ENCODE peak calls at places on chromosome 11, in seven cellular contexts. One of them, this sample, is unnamed.

GRCh38 chr11:69540118-69541000 is 58.9 kb downstream of the LINC01488 start:
- DNase-seq in mucosa of gallbladder: no peak
- DNase-seq in activated T-cell treated with anti-CD3 and anti-CD28 coated beads for 1 hour: no peak
- DNase-seq in AG04450: no peak
- DNase-seq in MG63: no peak
- DNase-seq in activated CD4-positive, alpha-beta T cell treated with anti-CD3 and anti-CD28 coated beads, Interleukin-2, amount 10 ng/mL, durations not matched to agents 7 days and 5 days: no peak
- DNase-seq in skeletal muscle cell: no peak
- DNase-seq in this sample: no peak

GRCh38 chr11:106624377-106624776 is 393.9 kb downstream of the GUCY1A2 start:
- DNase-seq in mucosa of gallbladder: no peak
- DNase-seq in AG04450: no peak
- DNase-seq in activated CD4-positive, alpha-beta T cell treated with anti-CD3 and anti-CD28 coated beads, Interleukin-2, amount 10 ng/mL, durations not matched to agents 7 days and 5 days: no peak
- DNase-seq in skeletal muscle cell: no peak
- DNase-seq in activated T-cell treated with anti-CD3 and anti-CD28 coated beads for 1 hour: no peak
- DNase-seq in MG63: no peak
- DNase-seq in this sample: no peak

GRCh38 chr11:116579857-116580727 is 192.7 kb downstream of the BUD13 start:
- DNase-seq in MG63: no peak
- DNase-seq in skeletal muscle cell: no peak
- DNase-seq in AG04450: no peak
- DNase-seq in activated CD4-positive, alpha-beta T cell treated with anti-CD3 and anti-CD28 coated beads, Interleukin-2, amount 10 ng/mL, durations not matched to agents 7 days and 5 days: no peak
- DNase-seq in mucosa of gallbladder: no peak
- DNase-seq in activated T-cell treated with anti-CD3 and anti-CD28 coated beads for 1 hour: no peak
- DNase-seq in this sample: no peak

GRCh38 chr11:75944515-75944914 is 129.5 kb downstream of the UVRAG start:
- DNase-seq in activated T-cell treated with anti-CD3 and anti-CD28 coated beads for 1 hour: no peak
- DNase-seq in activated CD4-positive, alpha-beta T cell treated with anti-CD3 and anti-CD28 coated beads, Interleukin-2, amount 10 ng/mL, durations not matched to agents 7 days and 5 days: no peak
- DNase-seq in skeletal muscle cell: no peak
- DNase-seq in AG04450: no peak
- DNase-seq in MG63: no peak
- DNase-seq in mucosa of gallbladder: no peak
- DNase-seq in this sample: no peak

GRCh38 chr11:47393163-47394049 is 15.0 kb upstream of the SLC39A13 start:
- DNase-seq in skeletal muscle cell: peak
- DNase-seq in MG63: peak
- DNase-seq in activated T-cell treated with anti-CD3 and anti-CD28 coated beads for 1 hour: no peak
- DNase-seq in mucosa of gallbladder: peak
- DNase-seq in AG04450: peak
- DNase-seq in activated CD4-positive, alpha-beta T cell treated with anti-CD3 and anti-CD28 coated beads, Interleukin-2, amount 10 ng/mL, durations not matched to agents 7 days and 5 days: no peak
- DNase-seq in this sample: no peak

GRCh38 chr11:97751405-97751804 is 1269.3 kb upstream of the CNTN5 start:
- DNase-seq in MG63: peak
- DNase-seq in mucosa of gallbladder: no peak
- DNase-seq in activated T-cell treated with anti-CD3 and anti-CD28 coated beads for 1 hour: no peak
- DNase-seq in skeletal muscle cell: no peak
- DNase-seq in activated CD4-positive, alpha-beta T cell treated with anti-CD3 and anti-CD28 coated beads, Interleukin-2, amount 10 ng/mL, durations not matched to agents 7 days and 5 days: no peak
- DNase-seq in AG04450: no peak
- DNase-seq in this sample: no peak

GRCh38 chr11:2928605-2929510 is at the start of gene PHLDA2:
- DNase-seq in AG04450: peak
- DNase-seq in activated CD4-positive, alpha-beta T cell treated with anti-CD3 and anti-CD28 coated beads, Interleukin-2, amount 10 ng/mL, durations not matched to agents 7 days and 5 days: peak
- DNase-seq in activated T-cell treated with anti-CD3 and anti-CD28 coated beads for 1 hour: peak
- DNase-seq in skeletal muscle cell: peak
- DNase-seq in MG63: peak
- DNase-seq in mucosa of gallbladder: peak
- DNase-seq in this sample: no peak

GRCh38 chr11:9363954-9364912 is 20.2 kb upstream of the IPO7 start:
- DNase-seq in mucosa of gallbladder: peak
- DNase-seq in AG04450: peak
- DNase-seq in skeletal muscle cell: peak
- DNase-seq in MG63: peak
- DNase-seq in activated T-cell treated with anti-CD3 and anti-CD28 coated beads for 1 hour: peak
- DNase-seq in activated CD4-positive, alpha-beta T cell treated with anti-CD3 and anti-CD28 coated beads, Interleukin-2, amount 10 ng/mL, durations not matched to agents 7 days and 5 days: peak
- DNase-seq in this sample: peak

GRCh38 chr11:112437096-112437495 is 176.4 kb upstream of the PLET1 start:
- DNase-seq in AG04450: no peak
- DNase-seq in MG63: no peak
- DNase-seq in activated T-cell treated with anti-CD3 and anti-CD28 coated beads for 1 hour: no peak
- DNase-seq in mucosa of gallbladder: no peak
- DNase-seq in activated CD4-positive, alpha-beta T cell treated with anti-CD3 and anti-CD28 coated beads, Interleukin-2, amount 10 ng/mL, durations not matched to agents 7 days and 5 days: no peak
- DNase-seq in skeletal muscle cell: no peak
- DNase-seq in this sample: no peak

GRCh38 chr11:44934110-44934509 is 16.6 kb downstream of the TP53I11 start:
- DNase-seq in activated CD4-positive, alpha-beta T cell treated with anti-CD3 and anti-CD28 coated beads, Interleukin-2, amount 10 ng/mL, durations not matched to agents 7 days and 5 days: no peak
- DNase-seq in mucosa of gallbladder: no peak
- DNase-seq in skeletal muscle cell: no peak
- DNase-seq in AG04450: no peak
- DNase-seq in MG63: no peak
- DNase-seq in activated T-cell treated with anti-CD3 and anti-CD28 coated beads for 1 hour: no peak
- DNase-seq in this sample: no peak

GRCh38 chr11:72669527-72669926 is 4.7 kb downstream of the PDE2A start:
- DNase-seq in mucosa of gallbladder: no peak
- DNase-seq in skeletal muscle cell: no peak
- DNase-seq in activated CD4-positive, alpha-beta T cell treated with anti-CD3 and anti-CD28 coated beads, Interleukin-2, amount 10 ng/mL, durations not matched to agents 7 days and 5 days: no peak
- DNase-seq in activated T-cell treated with anti-CD3 and anti-CD28 coated beads for 1 hour: no peak
- DNase-seq in AG04450: no peak
- DNase-seq in MG63: no peak
- DNase-seq in this sample: no peak

GRCh38 chr11:1353383-1354124 is 36.2 kb upstream of the BRSK2 start:
- DNase-seq in skeletal muscle cell: no peak
- DNase-seq in activated CD4-positive, alpha-beta T cell treated with anti-CD3 and anti-CD28 coated beads, Interleukin-2, amount 10 ng/mL, durations not matched to agents 7 days and 5 days: no peak
- DNase-seq in AG04450: no peak
- DNase-seq in mucosa of gallbladder: no peak
- DNase-seq in activated T-cell treated with anti-CD3 and anti-CD28 coated beads for 1 hour: no peak
- DNase-seq in MG63: no peak
- DNase-seq in this sample: no peak

GRCh38 chr11:57480409-57481137 is 20.2 kb downstream of the RTN4RL2 start:
- DNase-seq in activated T-cell treated with anti-CD3 and anti-CD28 coated beads for 1 hour: peak
- DNase-seq in activated CD4-positive, alpha-beta T cell treated with anti-CD3 and anti-CD28 coated beads, Interleukin-2, amount 10 ng/mL, durations not matched to agents 7 days and 5 days: peak
- DNase-seq in mucosa of gallbladder: peak
- DNase-seq in MG63: no peak
- DNase-seq in skeletal muscle cell: no peak
- DNase-seq in AG04450: no peak
- DNase-seq in this sample: no peak

GRCh38 chr11:975824-976223 is 50.2 kb downstream of the AP2A2 start:
- DNase-seq in activated CD4-positive, alpha-beta T cell treated with anti-CD3 and anti-CD28 coated beads, Interleukin-2, amount 10 ng/mL, durations not matched to agents 7 days and 5 days: peak
- DNase-seq in mucosa of gallbladder: no peak
- DNase-seq in activated T-cell treated with anti-CD3 and anti-CD28 coated beads for 1 hour: no peak
- DNase-seq in skeletal muscle cell: no peak
- DNase-seq in AG04450: peak
- DNase-seq in MG63: peak
- DNase-seq in this sample: no peak

GRCh38 chr11:61522881-61523280 is 14.3 kb downstream of the LRRC10B start:
- DNase-seq in activated T-cell treated with anti-CD3 and anti-CD28 coated beads for 1 hour: no peak
- DNase-seq in mucosa of gallbladder: no peak
- DNase-seq in skeletal muscle cell: no peak
- DNase-seq in activated CD4-positive, alpha-beta T cell treated with anti-CD3 and anti-CD28 coated beads, Interleukin-2, amount 10 ng/mL, durations not matched to agents 7 days and 5 days: no peak
- DNase-seq in MG63: no peak
- DNase-seq in AG04450: no peak
- DNase-seq in this sample: no peak

GRCh38 chr11:17788084-17788483 is 53.5 kb downstream of the KCNC1 start:
- DNase-seq in mucosa of gallbladder: no peak
- DNase-seq in activated CD4-positive, alpha-beta T cell treated with anti-CD3 and anti-CD28 coated beads, Interleukin-2, amount 10 ng/mL, durations not matched to agents 7 days and 5 days: no peak
- DNase-seq in skeletal muscle cell: no peak
- DNase-seq in AG04450: no peak
- DNase-seq in activated T-cell treated with anti-CD3 and anti-CD28 coated beads for 1 hour: no peak
- DNase-seq in MG63: no peak
- DNase-seq in this sample: no peak